ENCODE peak calls at places on chromosomes 11 and 22, in four cellular contexts. One of them, this sample, is unnamed.

GRCh38 chr11:121550247-121551132 is 97.7 kb upstream of the SORL1-AS1 start:
- DNase-seq in GM12891: no peak
- DNase-seq in K562: no peak
- DNase-seq in GM12878: no peak
- DNase-seq in this sample: no peak

GRCh38 chr11:34214961-34215805 is 109.8 kb downstream of the NAT10 start:
- DNase-seq in GM12891: no peak
- DNase-seq in K562: no peak
- DNase-seq in GM12878: no peak
- DNase-seq in this sample: no peak

GRCh38 chr11:61611309-61611708 is 30.4 kb upstream of the SYT7 start:
- DNase-seq in GM12891: no peak
- DNase-seq in K562: no peak
- DNase-seq in GM12878: no peak
- DNase-seq in this sample: no peak

GRCh38 chr11:848988-849824 is 6.6 kb downstream of the TSPAN4 start:
- DNase-seq in GM12891: no peak
- DNase-seq in K562: no peak
- DNase-seq in GM12878: no peak
- DNase-seq in this sample: no peak

GRCh38 chr11:8094656-8095055 is 13.6 kb downstream of the TUB start:
- DNase-seq in GM12891: no peak
- DNase-seq in K562: no peak
- DNase-seq in GM12878: no peak
- DNase-seq in this sample: no peak

GRCh38 chr11:72885853-72886252 is 71.6 kb downstream of the ATG16L2 start:
- DNase-seq in GM12891: no peak
- DNase-seq in K562: no peak
- DNase-seq in GM12878: no peak
- DNase-seq in this sample: no peak

GRCh38 chr11:79371152-79371551 is 69.7 kb downstream of the TENM4 start:
- DNase-seq in GM12891: no peak
- DNase-seq in K562: no peak
- DNase-seq in GM12878: no peak
- DNase-seq in this sample: no peak

GRCh38 chr11:13429288-13429687 is 33.7 kb downstream of the BTBD10 start:
- DNase-seq in GM12891: no peak
- DNase-seq in K562: no peak
- DNase-seq in GM12878: no peak
- DNase-seq in this sample: no peak

GRCh38 chr11:61917357-61918109 is at the start of gene RAB3IL1:
- DNase-seq in GM12891: peak; percentile 41
- DNase-seq in K562: peak; percentile 91
- DNase-seq in GM12878: no peak
- DNase-seq in this sample: peak; percentile 14

GRCh38 chr22:37203354-37204044 is 8.8 kb downstream of the SSTR3 start:
- DNase-seq in GM12891: no peak
- DNase-seq in K562: peak; percentile 56
- DNase-seq in GM12878: no peak
- DNase-seq in this sample: no peak

DNA sequence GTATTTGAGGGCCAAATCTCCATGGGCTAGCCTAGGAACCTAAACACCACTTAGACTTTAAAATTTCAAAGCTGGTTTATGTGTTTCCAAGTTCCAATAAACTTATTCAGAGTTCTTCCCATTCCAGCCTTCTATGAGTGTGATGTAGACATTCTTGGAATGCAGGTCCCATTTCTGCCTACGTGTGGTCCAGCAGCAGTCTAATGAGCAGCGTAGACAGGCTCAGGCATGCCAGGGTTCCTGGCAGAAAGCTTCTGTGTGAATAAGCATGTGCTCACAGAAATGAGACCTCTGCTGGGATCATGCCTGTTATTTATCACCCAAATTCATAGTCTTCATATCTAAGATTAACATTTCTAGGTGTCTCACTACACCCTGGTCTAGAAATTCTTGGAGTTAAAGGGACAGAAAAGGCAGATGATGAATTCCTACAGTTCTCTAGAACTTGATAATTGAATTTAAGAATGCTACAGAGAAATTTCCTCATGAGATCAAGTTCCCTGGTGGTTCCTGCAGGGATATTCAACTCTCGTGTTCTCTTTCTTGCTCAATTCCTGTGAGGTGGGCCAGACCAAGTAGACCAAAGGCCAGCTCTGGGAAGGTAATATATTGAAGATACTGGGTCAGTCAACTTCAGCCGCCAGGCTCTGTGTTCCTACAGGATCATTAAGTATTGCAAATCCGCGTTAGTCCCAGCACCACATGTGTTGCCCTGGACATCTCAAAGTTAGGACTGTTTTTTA is 17.6 kb downstream of the RNF185 start:
- DNase-seq in GM12891: no peak
- DNase-seq in K562: no peak
- DNase-seq in GM12878: no peak
- DNase-seq in this sample: no peak
- TF ChIP-seq SPI1 in GM12891: no peak
- TF ChIP-seq SPI1 in K562: no peak
- TF ChIP-seq SPI1 in GM12878: no peak
- TF ChIP-seq SPI1 in this sample: no peak

GRCh38 chr11:100889758-100890157 is 202.7 kb downstream of the ARHGAP42 start:
- DNase-seq in GM12891: no peak
- DNase-seq in K562: no peak
- DNase-seq in GM12878: no peak
- DNase-seq in this sample: no peak
- TF ChIP-seq SPI1 in GM12891: no peak
- TF ChIP-seq SPI1 in K562: no peak
- TF ChIP-seq SPI1 in GM12878: no peak
- TF ChIP-seq SPI1 in this sample: no peak

DNA sequence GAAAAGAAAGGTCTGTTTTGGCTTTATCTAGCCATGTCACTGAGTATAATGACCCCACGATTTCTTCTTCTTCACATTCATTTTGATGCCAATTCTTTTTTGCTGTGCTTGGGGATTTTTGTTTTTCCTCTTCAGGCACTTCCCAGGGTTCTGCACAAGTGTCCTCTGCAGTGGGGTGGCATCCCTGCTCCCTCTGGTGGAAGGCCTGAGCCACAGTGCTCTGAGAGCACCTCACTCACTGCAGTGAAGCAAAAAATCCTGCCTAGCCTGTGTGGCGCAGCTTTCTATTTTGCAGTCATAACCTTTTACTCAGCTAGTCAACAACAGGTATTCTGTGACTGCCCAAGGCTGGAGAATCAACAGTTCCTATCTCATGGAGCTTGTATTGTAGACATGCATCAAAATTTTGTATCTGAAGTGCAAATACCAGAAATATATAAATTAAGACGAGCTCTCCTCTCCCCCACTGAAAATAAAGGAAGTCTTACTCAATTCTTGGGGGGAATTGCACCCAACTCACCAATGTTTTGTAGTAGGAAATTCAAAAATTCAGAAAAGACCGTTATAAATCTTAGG is 153.3 kb downstream of the NCAM1 start:
- DNase-seq in GM12891: no peak
- DNase-seq in K562: no peak
- DNase-seq in GM12878: no peak
- DNase-seq in this sample: peak; percentile 4
- TF ChIP-seq SPI1 in GM12891: no peak
- TF ChIP-seq SPI1 in K562: no peak
- TF ChIP-seq SPI1 in GM12878: no peak
- TF ChIP-seq SPI1 in this sample: no peak

GRCh38 chr11:65275906-65276305 is 14.1 kb downstream of the POLA2 start:
- DNase-seq in GM12891: no peak
- DNase-seq in K562: no peak
- DNase-seq in GM12878: no peak
- DNase-seq in this sample: no peak

GRCh38 chr11:65278351-65278750 is 16.6 kb downstream of the POLA2 start:
- DNase-seq in GM12891: no peak
- DNase-seq in K562: no peak
- DNase-seq in GM12878: no peak
- DNase-seq in this sample: no peak

GRCh38 chr11:65280646-65281045 is 18.9 kb downstream of the POLA2 start:
- DNase-seq in GM12891: no peak
- DNase-seq in K562: no peak
- DNase-seq in GM12878: no peak
- DNase-seq in this sample: no peak

GRCh38 chr11:65279713-65280459 is 18.1 kb downstream of the POLA2 start:
- DNase-seq in GM12891: no peak
- DNase-seq in K562: no peak
- DNase-seq in GM12878: peak; percentile 46
- DNase-seq in this sample: no peak

DNA sequence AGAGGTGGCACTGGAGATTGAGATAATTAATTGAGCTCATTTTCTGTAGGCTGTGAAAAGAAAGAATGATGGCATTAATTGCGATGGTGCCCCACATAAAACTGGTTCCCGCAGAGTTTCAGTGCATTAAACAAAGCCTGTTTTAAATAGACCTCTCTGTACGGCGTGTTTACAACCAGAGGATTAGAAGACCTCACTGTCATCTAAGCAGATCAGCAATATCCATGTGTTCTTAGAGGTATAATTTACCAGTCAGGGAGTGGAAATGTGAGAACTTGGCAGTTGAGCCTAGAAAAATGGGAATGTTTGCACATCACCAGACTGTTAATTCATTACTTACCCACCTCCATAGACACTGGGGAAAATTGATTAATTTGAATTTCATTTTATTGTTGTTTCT is 16.1 kb downstream of the POLA2 start:
- DNase-seq in GM12891: no peak
- DNase-seq in K562: no peak
- DNase-seq in GM12878: no peak
- DNase-seq in this sample: no peak
- TF ChIP-seq SPI1 in GM12891: no peak
- TF ChIP-seq SPI1 in K562: no peak
- TF ChIP-seq SPI1 in GM12878: no peak
- TF ChIP-seq SPI1 in this sample: no peak

GRCh38 chr11:23022854-23023253 is 162.6 kb upstream of the CCDC179 start:
- DNase-seq in GM12891: no peak
- DNase-seq in K562: no peak
- DNase-seq in GM12878: no peak
- DNase-seq in this sample: no peak

GRCh38 chr11:23023319-23023718 is 163.0 kb upstream of the CCDC179 start:
- DNase-seq in GM12891: no peak
- DNase-seq in K562: no peak
- DNase-seq in GM12878: no peak
- DNase-seq in this sample: no peak

GRCh38 chr11:23021287-23021863 is 161.1 kb upstream of the CCDC179 start:
- DNase-seq in GM12891: peak; percentile 8
- DNase-seq in K562: peak; percentile 36
- DNase-seq in GM12878: no peak
- DNase-seq in this sample: peak; percentile 4
- TF ChIP-seq SPI1 in GM12891: no peak
- TF ChIP-seq SPI1 in K562: no peak
- TF ChIP-seq SPI1 in GM12878: no peak
- TF ChIP-seq SPI1 in this sample: no peak

DNA sequence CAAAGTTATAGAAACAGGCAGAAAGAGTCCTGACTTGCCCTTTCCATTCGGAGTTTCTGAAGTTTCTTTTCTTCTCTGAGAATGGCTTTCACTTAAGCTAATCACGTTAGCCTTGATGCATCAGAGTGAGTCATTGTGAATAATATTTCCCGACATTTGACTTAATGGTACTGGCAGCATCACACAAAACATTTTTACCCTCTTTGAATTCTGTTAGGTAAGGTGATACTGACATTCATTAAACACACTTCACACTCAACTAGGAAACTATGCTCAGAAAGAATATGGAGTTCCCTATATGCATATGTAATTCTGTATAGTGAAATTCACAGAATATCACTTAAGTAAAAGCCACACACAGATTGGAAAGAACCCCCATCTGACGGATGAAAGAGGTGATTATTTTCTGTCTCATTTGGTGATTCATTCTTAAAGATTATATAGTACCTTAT is 120.8 kb upstream of the ARHGAP20 start:
- DNase-seq in GM12891: no peak
- DNase-seq in K562: no peak
- DNase-seq in GM12878: no peak
- DNase-seq in this sample: no peak
- TF ChIP-seq SPI1 in GM12891: no peak
- TF ChIP-seq SPI1 in K562: no peak
- TF ChIP-seq SPI1 in GM12878: no peak
- TF ChIP-seq SPI1 in this sample: no peak